ENCODE peak calls at places on chromosome 18, in nine cellular contexts. L is heart left ventricle, R is stomach, P is GM12878, T is body of pancreas, U is transverse colon, J is suprapubic skin, M is tibial nerve, G is HCT116. B is an unnamed sample.

GRCh38 chr18:78777992-78778391 is 201.6 kb upstream of the SALL3 start:
- DNase-seq in L (no peak), R (peak; percentile 20), P (no peak), T (no peak), U (no peak), J (peak; percentile 77), M (no peak), G (no peak), B (peak; percentile 34)

GRCh38 chr18:39313992-39314391 is 1748.4 kb upstream of the CELF4 start:
- DNase-seq in L (no peak), R (no peak), P (no peak), T (peak; percentile 67), U (no peak), J (no peak), M (no peak), G (no peak), B (no peak)

GRCh38 chr18:60404686-60405085 is 32.1 kb upstream of the MC4R start:
- DNase-seq in L (no peak), R (no peak), P (no peak), T (no peak), U (no peak), J (no peak), M (no peak), G (no peak), B (no peak)

GRCh38 chr18:10032331-10032979 is 118.6 kb downstream of the VAPA start:
- DNase-seq in L (no peak), R (peak; percentile 15), P (no peak), T (peak; percentile 33), U (no peak), J (peak; percentile 69), M (no peak), G (no peak), B (peak; percentile 22)

GRCh38 chr18:70044626-70045025 is 97.0 kb upstream of the CD226 start:
- DNase-seq in L (no peak), R (no peak), P (no peak), T (no peak), U (no peak), J (no peak), M (no peak), G (peak; percentile 37), B (no peak)

GRCh38 chr18:12944724-12945123 is 3.1 kb upstream of the SEH1L start:
- DNase-seq in L (peak; percentile 53), R (peak; percentile 81), P (no peak), T (peak; percentile 95), U (peak; percentile 34), J (no peak), M (no peak), G (no peak), B (no peak)

GRCh38 chr18:27860701-27861107 is 316.2 kb downstream of the CDH2 start:
- DNase-seq in L (peak; percentile 23), R (no peak), P (peak; percentile 9), T (no peak), U (no peak), J (no peak), M (no peak), G (no peak), B (no peak)

GRCh38 chr18:13353424-13353823 is 134.9 kb downstream of the LDLRAD4 start:
- DNase-seq in L (no peak), R (no peak), P (no peak), T (no peak), U (no peak), J (no peak), M (no peak), G (no peak), B (no peak)

GRCh38 chr18:79988079-79988924 is at the start of gene TXNL4A:
- DNase-seq in L (peak; percentile 86), R (peak; percentile 89), P (peak; percentile 54), T (peak; percentile 88), U (peak; percentile 88), J (peak; percentile 90), M (peak; percentile 69), G (no peak), B (peak; percentile 91)

GRCh38 chr18:9536354-9537152 is 61.2 kb downstream of the RALBP1 start:
- DNase-seq in L (no peak), R (no peak), P (no peak), T (no peak), U (no peak), J (no peak), M (no peak), G (no peak), B (no peak)

GRCh38 chr18:8675057-8675456 is 30.3 kb upstream of the MTCL1 start:
- DNase-seq in L (no peak), R (no peak), P (no peak), T (no peak), U (no peak), J (no peak), M (no peak), G (no peak), B (no peak)

GRCh38 chr18:35478520-35479435 is 19.0 kb downstream of the INO80C start:
- DNase-seq in L (no peak), R (peak; percentile 68), P (no peak), T (no peak), U (peak; percentile 43), J (no peak), M (no peak), G (peak; percentile 95), B (peak; percentile 73)

GRCh38 chr18:3281456-3282400 is 19.8 kb downstream of the MYL12B start:
- DNase-seq in L (no peak), R (no peak), P (no peak), T (no peak), U (no peak), J (no peak), M (no peak), G (peak; percentile 78), B (no peak)

GRCh38 chr18:67463829-67464228 is 52.7 kb downstream of the DSEL start:
- DNase-seq in L (no peak), R (no peak), P (no peak), T (no peak), U (no peak), J (no peak), M (no peak), G (no peak), B (no peak)

GRCh38 chr18:51447351-51447896 is 249.9 kb upstream of the MEX3C start:
- DNase-seq in L (peak; percentile 10), R (no peak), P (no peak), T (peak; percentile 94), U (peak; percentile 15), J (no peak), M (no peak), G (no peak), B (no peak)

GRCh38 chr18:22536558-22536957 is 118.8 kb upstream of the CTAGE1 start:
- DNase-seq in L (no peak), R (no peak), P (no peak), T (no peak), U (no peak), J (no peak), M (no peak), G (no peak), B (no peak)

GRCh38 chr18:54531402-54532065 is 59.5 kb upstream of the DYNAP start:
- DNase-seq in L (no peak), R (no peak), P (no peak), T (no peak), U (no peak), J (no peak), M (no peak), G (no peak), B (no peak)

GRCh38 chr18:54528942-54529376 is 62.1 kb upstream of the DYNAP start:
- DNase-seq in L (no peak), R (no peak), P (no peak), T (no peak), U (no peak), J (no peak), M (no peak), G (no peak), B (no peak)

GRCh38 chr18:54532222-54532621 is 58.8 kb upstream of the DYNAP start:
- DNase-seq in L (no peak), R (no peak), P (no peak), T (no peak), U (no peak), J (no peak), M (no peak), G (no peak), B (no peak)

GRCh38 chr18:54530285-54530684 is 60.8 kb upstream of the DYNAP start:
- DNase-seq in L (no peak), R (no peak), P (no peak), T (no peak), U (no peak), J (no peak), M (no peak), G (no peak), B (no peak)

GRCh38 chr18:54529444-54529843 is 61.6 kb upstream of the DYNAP start:
- DNase-seq in L (no peak), R (no peak), P (no peak), T (no peak), U (no peak), J (no peak), M (no peak), G (no peak), B (no peak)
- TF ChIP-seq POLR2A in L (no peak), R (no peak), P (no peak), T (no peak), U (no peak), J (no peak), M (no peak), G (no peak), B (no peak)

DNA sequence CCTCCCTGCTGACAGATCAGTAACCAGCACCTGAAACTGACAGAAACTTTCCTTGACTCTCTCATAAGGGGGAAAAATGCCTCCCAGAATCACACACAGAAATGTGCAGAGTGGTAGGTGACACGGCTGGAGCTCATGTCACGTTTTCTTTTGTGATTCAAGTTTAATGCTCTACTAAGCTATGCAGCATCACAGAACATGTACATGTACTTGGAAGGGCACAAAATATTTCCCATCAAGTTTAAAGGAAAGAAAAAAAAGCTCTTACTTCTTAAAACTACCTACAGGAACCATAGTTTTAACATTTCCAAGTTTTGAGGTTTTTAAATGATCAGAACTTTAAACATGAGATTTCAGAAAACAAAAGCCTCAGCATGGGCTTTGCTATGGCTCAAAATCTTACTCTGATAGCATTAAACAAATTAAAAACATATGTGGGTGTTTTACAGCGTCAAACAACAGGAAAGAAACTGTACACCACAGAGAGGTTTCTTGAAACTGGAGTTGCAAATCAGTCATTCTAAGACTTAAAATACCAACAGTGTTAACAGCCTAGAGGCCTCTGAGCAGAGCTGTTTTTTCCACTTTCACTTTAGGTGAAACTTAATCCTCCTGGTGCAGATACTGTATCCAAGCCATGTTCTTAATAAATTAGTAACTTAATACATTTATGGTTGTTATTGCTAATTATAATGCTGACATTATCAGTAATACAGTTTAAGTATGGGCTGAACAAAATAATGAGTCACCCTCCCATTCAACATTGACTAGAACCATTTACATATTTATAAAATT is 30.1 kb downstream of the MBP start:
- DNase-seq in L (no peak), R (no peak), P (peak; percentile 74), T (no peak), U (no peak), J (no peak), M (no peak), G (no peak), B (no peak)
- H3K36me3 ChIP-seq in L (no peaks in the 10 kb centered on the region), R (peaks cover 20% of the 10 kb centered on the region), P (peaks cover 12% of the 10 kb centered on the region), T (no peaks in the 10 kb centered on the region), U (no peaks in the 10 kb centered on the region), J (no peaks in the 10 kb centered on the region), M (no peaks in the 10 kb centered on the region), G (peaks cover 4% of the 10 kb centered on the region), B (no peaks in the 10 kb centered on the region)

GRCh38 chr18:72207280-72207679 is 336.9 kb downstream of the CBLN2 start:
- DNase-seq in L (no peak), R (no peak), P (no peak), T (no peak), U (no peak), J (no peak), M (no peak), G (no peak), B (no peak)
- H3K27ac ChIP-seq in L (no peak overlapping the region), R (no peak overlapping the region), P (no peak overlapping the region), T (no peak overlapping the region), U (no peak overlapping the region), J (no peak overlapping the region), M (no peak overlapping the region), G (no peak overlapping the region), B (no peak overlapping the region)

GRCh38 chr18:44680271-44681038 is at the start of gene SETBP1:
- DNase-seq in L (peak; percentile 77), R (peak; percentile 76), P (no peak), T (peak; percentile 86), U (peak; percentile 71), J (peak; percentile 84), M (peak; percentile 57), G (no peak), B (peak; percentile 81)
- TF ChIP-seq POLR2A in L (no peak), R (no peak), P (peak; percentile 62), T (peak; percentile 59), U (peak; percentile 34), J (no peak), M (no peak), G (no peak), B (no peak)

B was measured in Peyer's patch.